ENCODE peak calls at places on chromosomes 6 and 20, in ten cellular contexts. K, S, I, G, U, V, X, A, M and D are unnamed samples.
A peak's percentile ranks its signal among the peaks of the same experiment; 100 is the strongest.

GRCh38 chr6:64254558-64254957 is 619.0 kb downstream of the PHF3 start:
- DNase-seq in I (no peak), S (peak; percentile 47), K (no peak), U (no peak), X (no peak), V (no peak), M (no peak), G (no peak), A (no peak), D (no peak)

GRCh38 chr6:121581327-121581726 is 145.9 kb downstream of the GJA1 start:
- DNase-seq in S (no peak), A (no peak), K (no peak), U (no peak), I (no peak), G (no peak), M (no peak), V (no peak), X (no peak), D (no peak)

GRCh38 chr6:144283781-144284473 is 1.2 kb upstream of the UTRN start:
- DNase-seq in V (no peak), K (peak; percentile 29), X (no peak), G (no peak), I (no peak), S (no peak), U (no peak), M (no peak), A (peak; percentile 42), D (no peak)

GRCh38 chr6:119076173-119076965 is 2.1 kb downstream of the FAM184A start:
- DNase-seq in K (no peak), S (no peak), U (no peak), X (no peak), G (no peak), M (no peak), V (no peak), A (no peak), I (no peak), D (no peak)

GRCh38 chr20:36152266-36152665 is 2.3 kb upstream of the EPB41L1 start:
- DNase-seq in K (no peak), U (no peak), V (no peak), A (no peak), M (no peak), S (no peak), I (no peak), G (no peak), X (no peak), D (no peak)

GRCh38 chr6:166115609-166116008 is 52.0 kb downstream of the TBXT start:
- DNase-seq in V (no peak), I (no peak), A (no peak), K (no peak), M (no peak), X (no peak), S (no peak), G (no peak), U (no peak), D (no peak)

GRCh38 chr6:23633986-23634385 is 492.0 kb upstream of the NRSN1 start:
- DNase-seq in I (no peak), M (no peak), S (no peak), K (no peak), X (no peak), G (no peak), A (no peak), V (no peak), U (no peak), D (no peak)

GRCh38 chr6:163626073-163626867 is 211.8 kb downstream of the QKI start:
- DNase-seq in A (no peak), K (no peak), X (no peak), U (no peak), I (no peak), G (no peak), V (no peak), M (no peak), S (no peak), D (no peak)

GRCh38 chr6:143339223-143339622 is 111.3 kb downstream of the ADAT2 start:
- DNase-seq in V (no peak), I (no peak), A (no peak), S (no peak), G (no peak), U (no peak), K (no peak), M (no peak), X (no peak), D (no peak)

DNA sequence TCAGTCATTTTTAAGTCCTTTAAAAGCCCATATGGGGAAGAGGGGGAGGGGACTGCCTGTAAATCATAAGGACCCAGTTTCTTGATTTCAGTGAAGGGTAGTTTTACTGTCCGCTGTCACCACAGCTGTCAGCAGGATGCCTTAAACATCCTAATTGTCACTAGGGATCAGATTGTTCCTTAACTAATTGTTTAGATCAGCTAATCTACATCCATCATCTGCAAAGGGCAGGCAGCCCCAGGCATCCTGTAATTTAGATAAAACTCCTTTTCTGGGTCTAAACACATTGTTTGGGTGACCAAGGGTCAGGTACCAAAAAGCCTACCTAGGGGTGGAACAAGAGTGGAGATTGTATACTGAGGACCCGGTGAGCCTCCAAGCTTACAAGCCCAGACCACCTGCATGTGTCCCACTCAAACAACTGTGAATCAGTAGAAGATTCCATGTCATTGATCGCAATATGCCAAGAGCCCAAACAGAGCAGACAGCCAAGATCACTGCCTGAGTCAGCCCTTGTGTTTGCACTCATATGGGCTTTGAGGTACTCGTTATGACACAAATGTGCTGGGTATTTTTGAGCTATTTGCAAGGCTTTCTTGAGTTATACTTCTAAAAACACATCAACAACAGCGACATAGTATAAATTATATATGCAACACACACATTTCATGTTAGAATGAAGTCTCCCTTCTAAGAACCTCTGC is 198.7 kb upstream of the CEP162 start:
- DNase-seq in A (no peak), S (no peak), U (no peak), X (no peak), G (no peak), K (no peak), I (no peak), M (no peak), V (no peak), D (no peak)
- H3K4me3 ChIP-seq in A (no peak overlapping the region), S (no peak overlapping the region), U (no peak overlapping the region), X (no peak overlapping the region), G (no peak overlapping the region), K (no peak overlapping the region), I (no peak overlapping the region), M (no peak overlapping the region), V (no peak overlapping the region), D (no peak overlapping the region)

DNA sequence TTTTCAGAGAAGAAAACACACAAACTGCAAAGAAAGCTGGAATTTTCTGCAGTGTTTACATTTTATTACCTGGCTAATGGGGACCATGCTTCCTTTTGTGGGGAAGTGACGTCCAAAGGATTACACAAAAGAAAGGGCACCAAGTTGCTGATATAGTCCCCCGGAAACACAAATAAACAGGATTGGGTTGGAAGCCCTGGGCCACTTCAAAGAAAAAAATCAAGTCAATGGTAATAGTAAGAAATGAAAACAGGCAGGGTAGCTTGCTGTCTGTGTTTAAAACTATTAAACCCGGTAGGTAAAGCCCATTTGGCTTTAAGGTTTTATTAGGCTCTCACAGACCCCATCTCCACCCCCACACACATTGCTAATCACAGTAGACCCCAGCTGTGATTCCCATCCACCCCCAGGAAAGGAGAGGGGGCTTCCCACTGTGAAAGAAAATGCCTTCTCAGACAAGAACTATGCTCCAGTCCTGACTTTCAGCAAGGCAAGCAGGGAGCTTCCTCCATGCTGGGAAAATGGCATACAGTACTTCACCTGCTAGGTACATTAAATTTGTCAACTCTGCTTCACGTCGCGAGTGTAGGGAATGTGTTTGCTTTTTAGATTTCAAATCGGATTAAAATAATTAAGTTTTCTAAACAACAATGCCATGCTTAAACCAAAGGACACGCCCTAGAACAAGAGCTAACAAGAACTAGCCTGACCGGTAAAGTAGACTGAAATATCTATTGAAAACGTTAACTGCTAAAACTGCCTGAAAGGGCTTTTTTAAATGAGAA is 1.1 kb downstream of the PERP start:
- DNase-seq in X (no peak), S (no peak), K (peak; percentile 37), A (peak; percentile 75), U (peak; percentile 14), M (no peak), I (no peak), V (no peak), G (no peak), D (no peak)
- TF ChIP-seq POLR2AphosphoS5 in X (no peak), S (peak; percentile 59), K (no peak), A (peak; percentile 49), U (no peak), M (no peak), I (peak; percentile 46), V (no peak), G (no peak), D (no peak)

DNA sequence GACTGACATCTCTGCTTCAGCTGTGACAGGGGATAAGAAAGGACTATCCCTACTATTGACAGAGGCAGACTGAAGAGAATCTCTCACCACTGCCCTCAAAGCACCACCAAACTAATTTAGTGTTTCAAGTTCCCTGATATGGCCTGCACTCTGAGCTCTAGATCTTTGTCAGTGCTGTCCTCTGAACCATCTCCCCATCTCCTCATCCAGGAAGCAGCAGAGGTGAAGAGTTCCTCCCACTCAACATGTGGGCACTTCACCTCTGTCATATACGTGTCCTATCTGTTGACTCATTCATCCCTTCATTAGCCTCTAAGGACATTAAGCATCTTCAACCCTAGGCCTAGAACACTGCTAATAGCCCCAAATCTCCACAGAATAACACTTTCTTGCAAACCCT is 14.1 kb downstream of the FAM210B start:
- DNase-seq in S (no peak), K (no peak), X (no peak), M (no peak), A (no peak), U (no peak), I (no peak), V (no peak), G (no peak), D (no peak)
- H3K36me3 ChIP-seq in S (peaks cover 38% of the 10 kb centered on the region), K (no peaks in the 10 kb centered on the region), X (peaks cover 96% of the 10 kb centered on the region), M (peaks cover 59% of the 10 kb centered on the region), A (peaks cover 37% of the 10 kb centered on the region), U (no peaks in the 10 kb centered on the region), I (no peaks in the 10 kb centered on the region), V (no peaks in the 10 kb centered on the region), G (peaks cover 10% of the 10 kb centered on the region), D (peaks cover 31% of the 10 kb centered on the region)

DNA sequence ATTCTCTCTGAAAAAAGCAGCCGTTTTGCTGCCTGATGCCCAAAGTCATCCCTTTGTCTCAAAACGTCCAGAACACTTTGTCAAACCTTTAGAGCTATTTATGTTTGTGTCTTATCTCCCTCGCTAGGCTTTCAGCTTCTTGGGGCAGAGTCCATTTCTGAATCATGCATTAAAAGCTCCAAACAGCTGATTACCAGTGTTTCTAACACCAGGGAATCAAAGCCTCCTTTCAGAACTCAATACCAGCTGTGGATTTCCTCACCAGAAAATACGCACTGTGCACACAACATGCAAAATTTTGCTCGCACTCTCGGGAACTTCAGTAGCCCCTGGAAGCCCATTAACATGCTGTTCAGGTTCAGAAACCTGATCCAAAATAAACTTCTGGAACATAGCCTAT is 333.3 kb downstream of the HACE1 start:
- DNase-seq in X (no peak), S (no peak), K (no peak), U (no peak), I (no peak), V (no peak), A (no peak), G (no peak), M (no peak), D (no peak)
- H3K4me3 ChIP-seq in X (no peak overlapping the region), S (no peak overlapping the region), K (no peak overlapping the region), U (no peak overlapping the region), I (no peak overlapping the region), V (no peak overlapping the region), A (no peak overlapping the region), G (no peak overlapping the region), M (no peak overlapping the region), D (no peak overlapping the region)